ENCODE peak calls at places on chromosomes 3 and 15, in eight cellular contexts. D is AG04450, C is heart right ventricle, P is GM12865, X is DND-41, L is esophagus squamous epithelium, A is HCT116, F is fibroblast of mammary gland. B is an unnamed sample.

GRCh38 chr3:100149130-100149529 is 34.8 kb upstream of the FILIP1L start:
- DNase-seq in D (no peak), C (no peak), P (no peak), X (peak; percentile 28), L (no peak), A (no peak), F (no peak), B (no peak)

GRCh38 chr3:24048843-24049242 is 103.8 kb downstream of the NR1D2 start:
- DNase-seq in D (no peak), C (no peak), P (no peak), X (no peak), L (no peak), A (no peak), F (peak; percentile 74), B (peak; percentile 26)

GRCh38 chr15:29569533-29570092 is 252.7 kb downstream of the TJP1 start:
- DNase-seq in D (no peak), C (no peak), P (no peak), X (no peak), L (no peak), A (no peak), F (no peak), B (no peak)

GRCh38 chr3:174937488-174937887 is 78.4 kb downstream of the NAALADL2 start:
- DNase-seq in D (no peak), C (no peak), P (no peak), X (no peak), L (no peak), A (no peak), F (peak; percentile 70), B (peak; percentile 58)

GRCh38 chr3:111385971-111386495 is 156.0 kb upstream of the CD96 start:
- DNase-seq in D (no peak), C (no peak), P (no peak), X (no peak), L (no peak), A (no peak), F (no peak), B (no peak)

GRCh38 chr3:196563721-196564225 is 4.6 kb downstream of the WDR53 start:
- DNase-seq in D (no peak), C (no peak), P (no peak), X (no peak), L (no peak), A (peak; percentile 47), F (peak; percentile 29), B (peak; percentile 66)

GRCh38 chr15:39183177-39183881 is 397.6 kb upstream of the THBS1 start:
- DNase-seq in D (no peak), C (no peak), P (no peak), X (no peak), L (no peak), A (no peak), F (no peak), B (no peak)

GRCh38 chr3:128278761-128279593 is 125.7 kb downstream of the EEFSEC start:
- DNase-seq in D (peak; percentile 75), C (peak; percentile 68), P (no peak), X (no peak), L (no peak), A (no peak), F (peak; percentile 93), B (peak; percentile 74)

GRCh38 chr3:168341965-168342719 is 246.4 kb upstream of the GOLIM4 start:
- DNase-seq in D (no peak), C (no peak), P (no peak), X (no peak), L (no peak), A (no peak), F (no peak), B (peak; percentile 23)

GRCh38 chr3:79019137-79019923 is 748.5 kb downstream of the ROBO1 start:
- DNase-seq in D (peak; percentile 77), C (peak; percentile 75), P (peak; percentile 81), X (no peak), L (no peak), A (no peak), F (peak; percentile 88), B (peak; percentile 97)

GRCh38 chr15:68638953-68639500 is 60.2 kb downstream of the CORO2B start:
- DNase-seq in D (no peak), C (no peak), P (no peak), X (no peak), L (no peak), A (no peak), F (peak; percentile 80), B (peak; percentile 60)

GRCh38 chr3:127673191-127674098 is 693 bp downstream of the ABTB1 start:
- DNase-seq in D (no peak), C (no peak), P (peak; percentile 56), X (peak; percentile 66), L (no peak), A (no peak), F (peak; percentile 65), B (peak; percentile 70)

DNA sequence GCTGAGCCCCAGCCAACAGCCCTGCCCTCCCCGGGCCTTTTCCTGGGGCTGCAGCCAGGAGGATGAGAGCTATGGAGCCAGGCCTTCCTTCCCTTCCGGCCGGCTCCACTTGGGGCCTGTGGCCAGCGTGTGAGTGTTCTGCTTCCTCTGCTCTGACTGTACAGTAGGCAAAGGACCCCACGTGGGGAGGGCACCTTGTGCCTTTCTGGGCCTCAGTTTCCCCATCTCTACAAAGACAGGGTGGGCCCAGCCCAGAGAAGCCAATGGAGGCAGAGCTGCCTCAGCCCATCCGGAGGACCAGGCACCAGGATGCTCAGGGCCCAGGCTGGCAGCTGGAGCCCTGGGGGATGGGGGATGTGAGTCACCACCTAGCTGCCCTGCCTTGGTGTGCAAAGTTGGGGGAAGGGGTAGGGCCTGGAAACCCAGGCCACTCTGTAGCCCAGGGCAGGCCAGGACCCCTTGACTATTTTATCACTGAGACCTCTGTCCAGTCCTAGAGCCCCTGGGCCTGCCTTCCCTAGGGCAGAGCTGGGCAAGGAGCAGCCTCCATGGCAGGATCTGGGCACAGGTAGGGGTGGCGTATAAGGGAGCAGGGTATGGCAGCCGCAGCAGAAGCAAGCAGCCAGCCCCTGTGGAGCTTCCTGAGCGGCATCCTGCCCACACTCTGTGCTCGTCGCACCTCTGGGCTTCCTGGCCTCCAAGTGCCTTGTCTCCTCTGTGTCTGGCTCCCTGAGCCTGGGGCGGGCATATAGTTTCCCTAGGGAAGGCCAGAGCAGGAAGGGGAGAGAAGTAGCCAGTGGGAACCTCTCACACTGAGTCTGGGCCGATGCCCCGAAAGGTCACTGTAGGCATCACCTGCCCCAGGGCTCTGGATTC is 1.8 kb downstream of the PSTPIP1 start:
- DNase-seq in D (no peak), C (no peak), P (no peak), X (no peak), L (no peak), A (no peak), F (peak; percentile 50), B (no peak)
- H3K4me3 ChIP-seq in D (no peak overlapping the region), C (no peak overlapping the region), P (no peak overlapping the region), X (no peak overlapping the region), L (peak overlapping the region; percentile 26), A (no peak overlapping the region), F (no peak overlapping the region), B (no peak overlapping the region)

GRCh38 chr3:122562923-122563716 is 980 bp downstream of the PARP9 start:
- DNase-seq in D (no peak), C (no peak), P (no peak), X (no peak), L (no peak), A (no peak), F (peak; percentile 10), B (no peak)

GRCh38 chr3:122559906-122560305 is 4.2 kb downstream of the PARP9 start:
- DNase-seq in D (no peak), C (no peak), P (no peak), X (no peak), L (no peak), A (no peak), F (no peak), B (peak; percentile 25)

GRCh38 chr3:122560680-122561079 is 3.4 kb downstream of the PARP9 start:
- DNase-seq in D (no peak), C (peak; percentile 42), P (peak; percentile 85), X (peak; percentile 68), L (no peak), A (peak; percentile 51), F (peak; percentile 73), B (peak; percentile 86)

GRCh38 chr3:122555275-122556071 is 8.6 kb downstream of the PARP9 start:
- DNase-seq in D (no peak), C (no peak), P (no peak), X (no peak), L (no peak), A (no peak), F (peak; percentile 25), B (peak; percentile 53)

GRCh38 chr3:122558605-122559004 is 5.5 kb downstream of the PARP9 start:
- DNase-seq in D (no peak), C (no peak), P (no peak), X (no peak), L (no peak), A (no peak), F (no peak), B (no peak)
- TF ChIP-seq CTCF in D (no peak), C (no peak), P (no peak), X (no peak), L (no peak), A (no peak), F (no peak), B (no peak)

DNA sequence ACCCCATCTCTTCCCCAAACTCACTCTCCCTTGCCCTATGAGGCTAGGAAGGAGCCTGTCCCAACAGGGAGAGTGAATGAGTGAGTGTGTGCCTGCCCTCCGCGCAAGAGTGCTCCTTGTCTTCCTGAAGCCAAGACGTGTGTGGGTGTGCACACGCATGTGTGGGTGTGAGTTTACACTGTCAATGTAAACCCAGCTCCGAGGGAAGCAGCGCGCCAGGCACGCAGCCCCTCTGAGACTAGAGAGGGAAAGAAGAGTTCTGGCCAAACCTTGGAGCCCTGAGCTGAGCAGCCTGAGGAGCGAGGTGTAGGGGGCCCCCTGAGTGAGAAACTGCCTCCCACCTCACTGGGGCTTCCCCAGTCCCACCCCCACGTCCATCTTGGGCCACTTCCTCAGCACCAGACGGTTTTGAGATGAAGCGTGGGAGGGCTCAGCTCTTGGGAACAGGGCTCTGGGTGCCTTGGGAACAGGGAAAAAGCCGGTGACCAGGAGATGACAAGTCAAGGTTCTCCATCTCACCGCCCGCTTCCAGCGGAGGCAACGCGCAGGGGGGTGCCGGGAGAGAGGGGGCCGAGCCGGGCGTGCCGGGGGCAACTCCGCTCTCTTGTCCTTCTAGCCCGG is 5.1 kb downstream of the MECOM start:
- DNase-seq in D (no peak), C (peak; percentile 65), P (no peak), X (no peak), L (no peak), A (no peak), F (no peak), B (no peak)
- H3K4me3 ChIP-seq in D (peak overlapping the region; percentile 32), C (peak overlapping the region; percentile 34), P (no peak overlapping the region), X (no peak overlapping the region), L (peak overlapping the region; percentile 34), A (no peak overlapping the region), F (no peak overlapping the region), B (no peak overlapping the region)

DNA sequence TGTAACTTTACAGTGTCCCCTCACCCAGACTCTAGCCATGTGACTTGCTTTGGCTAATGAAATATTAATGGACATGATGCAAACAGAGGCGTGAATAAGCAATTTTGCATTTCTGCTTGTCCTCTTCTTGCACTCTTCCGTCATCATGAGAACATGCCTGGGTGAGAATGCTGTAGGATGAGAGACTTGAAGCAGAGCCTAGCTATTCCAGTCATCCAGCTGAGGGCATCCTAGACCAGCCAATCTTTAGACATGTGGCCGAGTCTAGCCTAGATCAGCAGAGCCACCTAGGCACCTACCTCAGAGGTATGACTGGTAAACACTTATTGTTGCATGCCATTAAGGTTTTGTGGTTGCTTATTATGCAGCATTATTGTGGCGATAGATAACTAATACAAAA is 450.5 kb upstream of the AZI2 start:
- DNase-seq in D (no peak), C (no peak), P (peak; percentile 16), X (no peak), L (no peak), A (peak; percentile 4), F (peak; percentile 2), B (peak; percentile 13)
- TF ChIP-seq CTCF in D (no peak), C (peak; percentile 13), P (peak; percentile 5), X (peak; percentile 6), L (no peak), A (no peak), F (no peak), B (peak; percentile 14)

B was measured in choroid plexus epithelial cell.